ENCODE peak calls at places on chromosomes 5 and 9, in ten cellular contexts. One of them, this sample, is unnamed. For H3K4me1, the result is how much of the 10 kb centered on the place peaks cover.

GRCh38 chr9:134358026-134358967 is 32.0 kb downstream of the RXRA start:
- DNase-seq in breast epithelium: no peak
- DNase-seq in PC-3: no peak
- DNase-seq in transverse colon: no peak
- DNase-seq in tibial artery: no peak
- DNase-seq in esophagus squamous epithelium: no peak
- DNase-seq in upper lobe of right lung: peak
- DNase-seq in uterus: no peak
- DNase-seq in ascending aorta: no peak
- DNase-seq in HCT116: no peak
- DNase-seq in this sample: no peak

GRCh38 chr5:164679461-164679860 is 1174.0 kb downstream of the MAT2B start:
- DNase-seq in ascending aorta: no peak
- DNase-seq in uterus: no peak
- DNase-seq in tibial artery: no peak
- DNase-seq in transverse colon: no peak
- DNase-seq in esophagus squamous epithelium: no peak
- DNase-seq in PC-3: no peak
- DNase-seq in breast epithelium: no peak
- DNase-seq in upper lobe of right lung: no peak
- DNase-seq in HCT116: no peak
- DNase-seq in this sample: no peak

GRCh38 chr9:19231126-19232035 is 888 bp downstream of the DENND4C start:
- DNase-seq in transverse colon: peak
- DNase-seq in uterus: no peak
- DNase-seq in PC-3: peak
- DNase-seq in esophagus squamous epithelium: no peak
- DNase-seq in breast epithelium: no peak
- DNase-seq in HCT116: no peak
- DNase-seq in ascending aorta: no peak
- DNase-seq in tibial artery: no peak
- DNase-seq in upper lobe of right lung: no peak
- DNase-seq in this sample: no peak

GRCh38 chr5:58794875-58795274 is 212.0 kb downstream of the RAB3C start:
- DNase-seq in HCT116: no peak
- DNase-seq in transverse colon: no peak
- DNase-seq in uterus: no peak
- DNase-seq in upper lobe of right lung: no peak
- DNase-seq in esophagus squamous epithelium: no peak
- DNase-seq in ascending aorta: no peak
- DNase-seq in PC-3: no peak
- DNase-seq in breast epithelium: no peak
- DNase-seq in tibial artery: no peak
- DNase-seq in this sample: peak

GRCh38 chr9:134335095-134335489 is 8.8 kb downstream of the RXRA start:
- DNase-seq in transverse colon: no peak
- DNase-seq in uterus: no peak
- DNase-seq in esophagus squamous epithelium: no peak
- DNase-seq in PC-3: peak
- DNase-seq in HCT116: no peak
- DNase-seq in ascending aorta: no peak
- DNase-seq in upper lobe of right lung: no peak
- DNase-seq in tibial artery: no peak
- DNase-seq in breast epithelium: no peak
- DNase-seq in this sample: no peak

GRCh38 chr5:68251386-68251785 is 35.8 kb downstream of the PIK3R1 start:
- DNase-seq in transverse colon: no peak
- DNase-seq in ascending aorta: no peak
- DNase-seq in uterus: no peak
- DNase-seq in breast epithelium: no peak
- DNase-seq in tibial artery: no peak
- DNase-seq in PC-3: no peak
- DNase-seq in HCT116: no peak
- DNase-seq in esophagus squamous epithelium: no peak
- DNase-seq in upper lobe of right lung: no peak
- DNase-seq in this sample: no peak

GRCh38 chr5:56479126-56479525 is 246.0 kb upstream of the ANKRD55 start:
- DNase-seq in breast epithelium: no peak
- DNase-seq in transverse colon: no peak
- DNase-seq in ascending aorta: no peak
- DNase-seq in esophagus squamous epithelium: no peak
- DNase-seq in tibial artery: no peak
- DNase-seq in upper lobe of right lung: no peak
- DNase-seq in HCT116: no peak
- DNase-seq in uterus: no peak
- DNase-seq in PC-3: no peak
- DNase-seq in this sample: no peak

GRCh38 chr5:80070338-80071056 is 35.3 kb downstream of the THBS4 start:
- DNase-seq in esophagus squamous epithelium: no peak
- DNase-seq in transverse colon: no peak
- DNase-seq in HCT116: no peak
- DNase-seq in PC-3: no peak
- DNase-seq in breast epithelium: no peak
- DNase-seq in tibial artery: no peak
- DNase-seq in upper lobe of right lung: no peak
- DNase-seq in ascending aorta: no peak
- DNase-seq in uterus: no peak
- DNase-seq in this sample: no peak

GRCh38 chr9:129875181-129875611 is 39.9 kb downstream of the USP20 start:
- DNase-seq in PC-3: no peak
- DNase-seq in uterus: no peak
- DNase-seq in ascending aorta: no peak
- DNase-seq in tibial artery: no peak
- DNase-seq in HCT116: no peak
- DNase-seq in upper lobe of right lung: no peak
- DNase-seq in transverse colon: no peak
- DNase-seq in esophagus squamous epithelium: no peak
- DNase-seq in breast epithelium: no peak
- DNase-seq in this sample: no peak
- TF ChIP-seq CTCF in PC-3: no peak
- TF ChIP-seq CTCF in uterus: no peak
- TF ChIP-seq CTCF in ascending aorta: no peak
- TF ChIP-seq CTCF in tibial artery: no peak
- TF ChIP-seq CTCF in HCT116: peak
- TF ChIP-seq CTCF in upper lobe of right lung: peak
- TF ChIP-seq CTCF in transverse colon: no peak
- TF ChIP-seq CTCF in esophagus squamous epithelium: no peak
- TF ChIP-seq CTCF in breast epithelium: no peak
- TF ChIP-seq CTCF in this sample: no peak

DNA sequence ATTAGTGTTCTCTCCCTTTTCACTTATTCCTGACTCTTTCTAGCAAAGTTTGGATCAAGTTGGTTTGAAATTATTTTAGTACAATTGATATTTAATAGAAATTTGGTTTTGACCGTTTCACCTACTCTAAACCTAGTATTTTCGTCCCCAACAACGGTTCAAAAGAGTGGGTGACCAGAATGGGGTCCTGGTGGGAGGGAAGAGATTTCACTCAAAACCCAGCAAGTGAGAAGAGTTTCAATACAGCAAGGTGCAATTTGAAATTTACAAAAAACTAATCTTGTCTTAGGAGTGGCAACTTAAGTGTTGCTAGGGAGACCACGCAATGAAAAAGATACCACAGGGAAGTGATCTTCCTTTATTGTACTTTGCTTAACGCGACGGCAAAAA is 28.5 kb downstream of the NR2F1 start:
- DNase-seq in transverse colon: no peak
- DNase-seq in tibial artery: no peak
- DNase-seq in breast epithelium: no peak
- DNase-seq in upper lobe of right lung: no peak
- DNase-seq in ascending aorta: no peak
- DNase-seq in esophagus squamous epithelium: no peak
- DNase-seq in HCT116: no peak
- DNase-seq in PC-3: no peak
- DNase-seq in uterus: no peak
- DNase-seq in this sample: no peak
- H3K4me1 ChIP-seq in transverse colon: under half
- H3K4me1 ChIP-seq in tibial artery: under half
- H3K4me1 ChIP-seq in breast epithelium: under half
- H3K4me1 ChIP-seq in upper lobe of right lung: under half
- H3K4me1 ChIP-seq in ascending aorta: under half
- H3K4me1 ChIP-seq in esophagus squamous epithelium: under half
- H3K4me1 ChIP-seq in HCT116: under half
- H3K4me1 ChIP-seq in PC-3: under half
- H3K4me1 ChIP-seq in uterus: under half
- H3K4me1 ChIP-seq in this sample: under half

GRCh38 chr5:119304439-119304838 is 51.4 kb upstream of the TNFAIP8 start:
- DNase-seq in ascending aorta: no peak
- DNase-seq in breast epithelium: no peak
- DNase-seq in tibial artery: no peak
- DNase-seq in HCT116: no peak
- DNase-seq in uterus: no peak
- DNase-seq in esophagus squamous epithelium: no peak
- DNase-seq in upper lobe of right lung: no peak
- DNase-seq in transverse colon: no peak
- DNase-seq in PC-3: no peak
- DNase-seq in this sample: no peak

GRCh38 chr5:119302449-119302848 is 53.4 kb upstream of the TNFAIP8 start:
- DNase-seq in esophagus squamous epithelium: no peak
- DNase-seq in transverse colon: no peak
- DNase-seq in PC-3: no peak
- DNase-seq in upper lobe of right lung: no peak
- DNase-seq in breast epithelium: no peak
- DNase-seq in tibial artery: no peak
- DNase-seq in ascending aorta: no peak
- DNase-seq in uterus: no peak
- DNase-seq in HCT116: no peak
- DNase-seq in this sample: no peak

GRCh38 chr5:119301210-119301609 is 54.6 kb upstream of the TNFAIP8 start:
- DNase-seq in esophagus squamous epithelium: no peak
- DNase-seq in upper lobe of right lung: no peak
- DNase-seq in HCT116: no peak
- DNase-seq in transverse colon: no peak
- DNase-seq in breast epithelium: no peak
- DNase-seq in PC-3: no peak
- DNase-seq in tibial artery: no peak
- DNase-seq in ascending aorta: no peak
- DNase-seq in uterus: no peak
- DNase-seq in this sample: no peak

GRCh38 chr5:119301947-119302346 is 53.9 kb upstream of the TNFAIP8 start:
- DNase-seq in uterus: no peak
- DNase-seq in transverse colon: no peak
- DNase-seq in ascending aorta: no peak
- DNase-seq in tibial artery: no peak
- DNase-seq in HCT116: no peak
- DNase-seq in upper lobe of right lung: no peak
- DNase-seq in breast epithelium: no peak
- DNase-seq in PC-3: peak
- DNase-seq in esophagus squamous epithelium: no peak
- DNase-seq in this sample: no peak

DNA sequence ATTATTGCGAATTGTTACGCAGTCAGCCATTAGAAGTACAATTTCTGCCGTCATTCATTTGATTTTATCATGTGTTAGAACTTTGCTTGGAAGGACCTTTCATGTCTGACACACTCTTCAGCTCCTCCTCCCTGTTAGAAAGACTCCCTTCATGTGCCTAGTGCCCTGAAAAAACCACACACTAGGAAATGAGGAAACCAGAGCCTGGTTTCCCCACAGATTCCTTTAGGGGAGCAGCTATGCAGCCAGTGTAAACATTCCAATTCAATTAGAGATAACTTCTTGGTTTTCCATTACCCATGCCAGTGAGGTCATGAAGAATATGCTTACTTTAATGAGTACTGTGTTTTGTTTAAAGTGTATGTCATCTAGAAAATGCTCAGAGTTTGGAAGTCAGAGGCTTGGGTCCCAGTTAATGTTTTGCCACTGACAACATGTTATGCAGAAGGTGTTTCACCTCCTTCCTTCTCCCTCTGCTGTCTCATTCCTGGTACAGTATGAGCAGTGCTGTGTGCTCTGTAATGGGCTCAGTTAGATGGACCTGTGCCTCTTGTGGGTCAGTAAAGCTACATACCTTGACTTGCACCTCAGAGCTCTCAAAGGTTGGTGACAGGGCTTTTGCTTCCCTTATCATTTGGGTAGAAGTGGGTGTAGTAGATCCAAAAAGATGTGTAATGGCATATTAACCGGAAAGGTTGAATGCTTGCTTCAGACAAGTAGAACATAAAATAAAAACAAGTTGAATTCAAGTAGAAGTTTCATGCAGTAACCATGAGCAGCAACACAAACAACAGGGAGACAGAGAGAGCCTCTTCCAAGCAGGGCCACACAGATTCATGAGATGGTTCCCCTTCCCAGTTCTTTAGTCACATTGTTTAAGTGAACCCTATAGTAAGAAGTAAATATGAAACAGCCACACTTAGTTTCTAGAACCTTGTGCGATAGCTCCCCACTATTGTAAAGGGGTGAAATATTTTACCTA is 52.6 kb upstream of the TNFAIP8 start:
- DNase-seq in esophagus squamous epithelium: no peak
- DNase-seq in uterus: no peak
- DNase-seq in ascending aorta: peak
- DNase-seq in upper lobe of right lung: no peak
- DNase-seq in HCT116: no peak
- DNase-seq in PC-3: peak
- DNase-seq in tibial artery: no peak
- DNase-seq in breast epithelium: no peak
- DNase-seq in transverse colon: no peak
- DNase-seq in this sample: peak
- TF ChIP-seq CTCF in esophagus squamous epithelium: no peak
- TF ChIP-seq CTCF in uterus: no peak
- TF ChIP-seq CTCF in ascending aorta: no peak
- TF ChIP-seq CTCF in upper lobe of right lung: no peak
- TF ChIP-seq CTCF in HCT116: no peak
- TF ChIP-seq CTCF in PC-3: no peak
- TF ChIP-seq CTCF in tibial artery: no peak
- TF ChIP-seq CTCF in breast epithelium: no peak
- TF ChIP-seq CTCF in transverse colon: no peak
- TF ChIP-seq CTCF in this sample: peak

GRCh38 chr5:91011029-91011428 is 372.1 kb downstream of the ARRDC3 start:
- DNase-seq in tibial artery: no peak
- DNase-seq in HCT116: no peak
- DNase-seq in breast epithelium: no peak
- DNase-seq in ascending aorta: no peak
- DNase-seq in transverse colon: no peak
- DNase-seq in PC-3: peak
- DNase-seq in uterus: no peak
- DNase-seq in upper lobe of right lung: no peak
- DNase-seq in esophagus squamous epithelium: no peak
- DNase-seq in this sample: no peak

GRCh38 chr5:91007780-91008402 is 375.2 kb downstream of the ARRDC3 start:
- DNase-seq in breast epithelium: no peak
- DNase-seq in HCT116: no peak
- DNase-seq in PC-3: no peak
- DNase-seq in esophagus squamous epithelium: no peak
- DNase-seq in uterus: no peak
- DNase-seq in upper lobe of right lung: no peak
- DNase-seq in tibial artery: no peak
- DNase-seq in transverse colon: no peak
- DNase-seq in ascending aorta: no peak
- DNase-seq in this sample: no peak

GRCh38 chr5:91007251-91007650 is 375.9 kb downstream of the ARRDC3 start:
- DNase-seq in tibial artery: no peak
- DNase-seq in uterus: no peak
- DNase-seq in ascending aorta: no peak
- DNase-seq in HCT116: no peak
- DNase-seq in esophagus squamous epithelium: no peak
- DNase-seq in PC-3: no peak
- DNase-seq in transverse colon: no peak
- DNase-seq in upper lobe of right lung: no peak
- DNase-seq in breast epithelium: no peak
- DNase-seq in this sample: no peak

GRCh38 chr5:91010090-91010489 is 373.0 kb downstream of the ARRDC3 start:
- DNase-seq in uterus: no peak
- DNase-seq in transverse colon: no peak
- DNase-seq in tibial artery: no peak
- DNase-seq in esophagus squamous epithelium: no peak
- DNase-seq in ascending aorta: no peak
- DNase-seq in breast epithelium: no peak
- DNase-seq in PC-3: no peak
- DNase-seq in HCT116: no peak
- DNase-seq in upper lobe of right lung: no peak
- DNase-seq in this sample: no peak

GRCh38 chr5:91006708-91007107 is 376.4 kb downstream of the ARRDC3 start:
- DNase-seq in breast epithelium: no peak
- DNase-seq in esophagus squamous epithelium: no peak
- DNase-seq in uterus: no peak
- DNase-seq in ascending aorta: no peak
- DNase-seq in transverse colon: no peak
- DNase-seq in PC-3: no peak
- DNase-seq in upper lobe of right lung: no peak
- DNase-seq in HCT116: no peak
- DNase-seq in tibial artery: no peak
- DNase-seq in this sample: no peak
- H3K4me1 ChIP-seq in breast epithelium: under half
- H3K4me1 ChIP-seq in esophagus squamous epithelium: under half
- H3K4me1 ChIP-seq in uterus: under half
- H3K4me1 ChIP-seq in ascending aorta: under half
- H3K4me1 ChIP-seq in transverse colon: under half
- H3K4me1 ChIP-seq in PC-3: under half
- H3K4me1 ChIP-seq in upper lobe of right lung: under half
- H3K4me1 ChIP-seq in HCT116: under half
- H3K4me1 ChIP-seq in tibial artery: under half
- H3K4me1 ChIP-seq in this sample: under half